ENCODE peak calls at places on chromosomes 1 and 21, in six cellular contexts. One of them, this sample, is unnamed.

GRCh38 chr1:183609313-183609712 is 19.1 kb upstream of the NCF2 start:
- DNase-seq in astrocyte of the spinal cord: peak
- DNase-seq in A549: peak
- DNase-seq in WTC11: no peak
- DNase-seq in mammary epithelial cell: peak
- DNase-seq in hepatocyte: peak
- DNase-seq in this sample: no peak

GRCh38 chr1:59198565-59198964 is 98.3 kb upstream of the FGGY start:
- DNase-seq in astrocyte of the spinal cord: peak
- DNase-seq in A549: no peak
- DNase-seq in WTC11: no peak
- DNase-seq in mammary epithelial cell: no peak
- DNase-seq in hepatocyte: peak
- DNase-seq in this sample: no peak

GRCh38 chr1:59892836-59893811 is 33.4 kb downstream of the CYP2J2 start:
- DNase-seq in astrocyte of the spinal cord: no peak
- DNase-seq in A549: no peak
- DNase-seq in WTC11: no peak
- DNase-seq in mammary epithelial cell: peak
- DNase-seq in hepatocyte: peak
- DNase-seq in this sample: no peak

GRCh38 chr1:59022799-59023198 is 239.0 kb upstream of the JUN start:
- DNase-seq in astrocyte of the spinal cord: no peak
- DNase-seq in A549: no peak
- DNase-seq in WTC11: no peak
- DNase-seq in mammary epithelial cell: no peak
- DNase-seq in hepatocyte: no peak
- DNase-seq in this sample: no peak

GRCh38 chr21:14452031-14452778 is 69.3 kb upstream of the HSPA13 start:
- DNase-seq in astrocyte of the spinal cord: no peak
- DNase-seq in A549: no peak
- DNase-seq in WTC11: no peak
- DNase-seq in mammary epithelial cell: no peak
- DNase-seq in hepatocyte: no peak
- DNase-seq in this sample: no peak

GRCh38 chr1:212899845-212900244 is 41.8 kb downstream of the FLVCR1 start:
- DNase-seq in astrocyte of the spinal cord: no peak
- DNase-seq in A549: no peak
- DNase-seq in WTC11: no peak
- DNase-seq in mammary epithelial cell: no peak
- DNase-seq in hepatocyte: no peak
- DNase-seq in this sample: no peak

GRCh38 chr1:94621392-94621791 is 79.8 kb upstream of the F3 start:
- DNase-seq in astrocyte of the spinal cord: peak
- DNase-seq in A549: no peak
- DNase-seq in WTC11: no peak
- DNase-seq in mammary epithelial cell: peak
- DNase-seq in hepatocyte: peak
- DNase-seq in this sample: no peak

GRCh38 chr1:79197421-79197820 is 190.9 kb upstream of the ADGRL4 start:
- DNase-seq in astrocyte of the spinal cord: peak
- DNase-seq in A549: no peak
- DNase-seq in WTC11: no peak
- DNase-seq in mammary epithelial cell: peak
- DNase-seq in hepatocyte: no peak
- DNase-seq in this sample: peak

GRCh38 chr1:197302775-197303174 is 34.7 kb downstream of the CRB1 start:
- DNase-seq in astrocyte of the spinal cord: peak
- DNase-seq in A549: no peak
- DNase-seq in WTC11: no peak
- DNase-seq in mammary epithelial cell: no peak
- DNase-seq in hepatocyte: no peak
- DNase-seq in this sample: no peak

GRCh38 chr1:51072651-51073050 is 29.4 kb upstream of the C1orf185 start:
- DNase-seq in astrocyte of the spinal cord: no peak
- DNase-seq in A549: no peak
- DNase-seq in WTC11: no peak
- DNase-seq in mammary epithelial cell: no peak
- DNase-seq in hepatocyte: no peak
- DNase-seq in this sample: no peak

GRCh38 chr21:28906841-28907240 is 85.8 kb downstream of the LTN1 start:
- DNase-seq in astrocyte of the spinal cord: no peak
- DNase-seq in A549: no peak
- DNase-seq in WTC11: no peak
- DNase-seq in mammary epithelial cell: no peak
- DNase-seq in hepatocyte: no peak
- DNase-seq in this sample: no peak

GRCh38 chr21:32578107-32578691 is 7.1 kb downstream of the TCP10L start:
- DNase-seq in astrocyte of the spinal cord: no peak
- DNase-seq in A549: no peak
- DNase-seq in WTC11: peak
- DNase-seq in mammary epithelial cell: peak
- DNase-seq in hepatocyte: no peak
- DNase-seq in this sample: peak

GRCh38 chr1:76901158-76901767 is 34.0 kb downstream of the ST6GALNAC5 start:
- DNase-seq in astrocyte of the spinal cord: peak
- DNase-seq in A549: peak
- DNase-seq in WTC11: peak
- DNase-seq in mammary epithelial cell: peak
- DNase-seq in hepatocyte: peak
- DNase-seq in this sample: peak

GRCh38 chr21:44436111-44436611 is 19.1 kb upstream of the LRRC3 start:
- DNase-seq in astrocyte of the spinal cord: no peak
- DNase-seq in A549: no peak
- DNase-seq in WTC11: no peak
- DNase-seq in mammary epithelial cell: no peak
- DNase-seq in hepatocyte: no peak
- DNase-seq in this sample: no peak

GRCh38 chr1:230280054-230280795 is 145.9 kb downstream of the PGBD5 start:
- DNase-seq in astrocyte of the spinal cord: no peak
- DNase-seq in A549: no peak
- DNase-seq in WTC11: no peak
- DNase-seq in mammary epithelial cell: no peak
- DNase-seq in hepatocyte: no peak
- DNase-seq in this sample: no peak

GRCh38 chr1:29368936-29369932 is 132.9 kb downstream of the PTPRU start:
- DNase-seq in astrocyte of the spinal cord: no peak
- DNase-seq in A549: no peak
- DNase-seq in WTC11: no peak
- DNase-seq in mammary epithelial cell: no peak
- DNase-seq in hepatocyte: no peak
- DNase-seq in this sample: no peak
- TF ChIP-seq CTCF in astrocyte of the spinal cord: no peak
- TF ChIP-seq CTCF in A549: no peak
- TF ChIP-seq CTCF in WTC11: no peak
- TF ChIP-seq CTCF in mammary epithelial cell: peak
- TF ChIP-seq CTCF in hepatocyte: no peak
- TF ChIP-seq CTCF in this sample: no peak

DNA sequence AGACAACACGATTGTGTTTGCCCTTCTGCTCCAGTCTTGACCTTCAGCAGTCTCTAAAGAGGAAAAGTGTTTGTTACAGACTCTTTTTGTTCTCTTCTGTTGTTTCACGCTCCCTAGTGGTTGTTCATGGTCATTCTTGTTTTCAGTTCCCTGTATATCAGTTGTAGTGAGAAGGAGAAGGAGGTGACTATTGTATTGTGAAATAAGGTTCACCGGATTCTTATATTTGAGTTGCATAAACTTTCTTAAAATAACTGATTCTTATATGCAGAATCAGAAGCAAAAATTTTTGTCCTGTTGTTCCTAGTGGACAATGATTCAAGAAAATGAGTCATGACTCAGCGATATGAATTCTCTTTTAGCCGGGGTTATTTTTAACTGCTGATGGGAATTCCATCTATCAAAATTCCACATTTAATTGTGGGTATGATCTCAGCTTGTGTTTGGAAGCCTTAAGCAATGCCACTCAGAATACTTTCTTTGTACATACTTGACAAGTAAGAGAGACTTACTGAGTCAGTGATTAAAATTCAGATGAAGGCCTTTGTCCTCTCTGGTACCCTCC is 152.2 kb downstream of the CLEC20A start:
- DNase-seq in astrocyte of the spinal cord: peak
- DNase-seq in A549: peak
- DNase-seq in WTC11: no peak
- DNase-seq in mammary epithelial cell: peak
- DNase-seq in hepatocyte: peak
- DNase-seq in this sample: no peak
- TF ChIP-seq CTCF in astrocyte of the spinal cord: peak
- TF ChIP-seq CTCF in A549: peak
- TF ChIP-seq CTCF in WTC11: peak
- TF ChIP-seq CTCF in mammary epithelial cell: peak
- TF ChIP-seq CTCF in hepatocyte: peak
- TF ChIP-seq CTCF in this sample: no peak

GRCh38 chr1:113930499-113931161 is 1.5 kb downstream of the HIPK1 start:
- DNase-seq in astrocyte of the spinal cord: peak
- DNase-seq in A549: peak
- DNase-seq in WTC11: no peak
- DNase-seq in mammary epithelial cell: peak
- DNase-seq in hepatocyte: peak
- DNase-seq in this sample: peak

GRCh38 chr1:113931456-113931855 is 2.3 kb downstream of the HIPK1 start:
- DNase-seq in astrocyte of the spinal cord: peak
- DNase-seq in A549: no peak
- DNase-seq in WTC11: no peak
- DNase-seq in mammary epithelial cell: no peak
- DNase-seq in hepatocyte: peak
- DNase-seq in this sample: no peak

GRCh38 chr1:113928950-113929749 is at the start of gene HIPK1:
- DNase-seq in astrocyte of the spinal cord: peak
- DNase-seq in A549: peak
- DNase-seq in WTC11: peak
- DNase-seq in mammary epithelial cell: peak
- DNase-seq in hepatocyte: peak
- DNase-seq in this sample: peak

GRCh38 chr1:113928129-113928949 is 785 bp upstream of the HIPK1 start:
- DNase-seq in astrocyte of the spinal cord: peak
- DNase-seq in A549: no peak
- DNase-seq in WTC11: no peak
- DNase-seq in mammary epithelial cell: no peak
- DNase-seq in hepatocyte: peak
- DNase-seq in this sample: no peak

GRCh38 chr1:113929750-113930498 is 800 bp downstream of the HIPK1 start:
- DNase-seq in astrocyte of the spinal cord: peak
- DNase-seq in A549: peak
- DNase-seq in WTC11: no peak
- DNase-seq in mammary epithelial cell: peak
- DNase-seq in hepatocyte: peak
- DNase-seq in this sample: peak
- TF ChIP-seq CTCF in astrocyte of the spinal cord: no peak
- TF ChIP-seq CTCF in A549: no peak
- TF ChIP-seq CTCF in WTC11: peak
- TF ChIP-seq CTCF in mammary epithelial cell: peak
- TF ChIP-seq CTCF in hepatocyte: peak
- TF ChIP-seq CTCF in this sample: no peak

DNA sequence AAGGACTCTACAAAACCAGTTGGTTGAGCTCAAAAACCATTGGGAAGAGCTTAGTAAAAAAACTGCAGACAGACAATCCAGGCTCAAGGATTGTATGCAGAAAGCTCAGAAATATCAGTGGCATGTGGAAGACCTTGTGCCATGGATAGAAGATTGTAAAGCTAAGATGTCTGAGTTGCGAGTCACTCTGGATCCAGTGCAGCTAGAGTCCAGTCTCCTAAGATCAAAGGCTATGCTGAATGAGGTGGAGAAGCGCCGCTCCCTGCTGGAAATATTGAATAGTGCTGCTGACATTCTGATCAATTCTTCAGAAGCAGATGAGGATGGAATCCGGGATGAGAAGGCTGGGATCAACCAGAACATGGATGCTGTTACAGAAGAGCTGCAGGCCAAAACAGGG is 104.0 kb upstream of the BMP8A start:
- DNase-seq in astrocyte of the spinal cord: peak
- DNase-seq in A549: peak
- DNase-seq in WTC11: no peak
- DNase-seq in mammary epithelial cell: peak
- DNase-seq in hepatocyte: peak
- DNase-seq in this sample: no peak
- TF ChIP-seq CTCF in astrocyte of the spinal cord: peak
- TF ChIP-seq CTCF in A549: peak
- TF ChIP-seq CTCF in WTC11: no peak
- TF ChIP-seq CTCF in mammary epithelial cell: peak
- TF ChIP-seq CTCF in hepatocyte: peak
- TF ChIP-seq CTCF in this sample: no peak

GRCh38 chr1:32924881-32925344 is 23.7 kb upstream of the TMEM54 start:
- DNase-seq in astrocyte of the spinal cord: no peak
- DNase-seq in A549: no peak
- DNase-seq in WTC11: peak
- DNase-seq in mammary epithelial cell: no peak
- DNase-seq in hepatocyte: peak
- DNase-seq in this sample: peak
- TF ChIP-seq CTCF in astrocyte of the spinal cord: no peak
- TF ChIP-seq CTCF in A549: no peak
- TF ChIP-seq CTCF in WTC11: no peak
- TF ChIP-seq CTCF in mammary epithelial cell: no peak
- TF ChIP-seq CTCF in hepatocyte: no peak
- TF ChIP-seq CTCF in this sample: no peak

GRCh38 chr1:29706936-29707335 is 470.6 kb downstream of the PTPRU start:
- DNase-seq in astrocyte of the spinal cord: peak
- DNase-seq in A549: peak
- DNase-seq in WTC11: peak
- DNase-seq in mammary epithelial cell: peak
- DNase-seq in hepatocyte: peak
- DNase-seq in this sample: peak
- TF ChIP-seq CTCF in astrocyte of the spinal cord: peak
- TF ChIP-seq CTCF in A549: peak
- TF ChIP-seq CTCF in WTC11: peak
- TF ChIP-seq CTCF in mammary epithelial cell: peak
- TF ChIP-seq CTCF in hepatocyte: peak
- TF ChIP-seq CTCF in this sample: peak

This sample was measured in endothelial cell.